ENCODE peak calls at places on chromosomes 6 and 20, in eight cellular contexts. O is activated naive CD4-positive, alpha-beta T cell treated with anti-CD3 and anti-CD28 coated beads, Interleukin-2, amount 50 U/mL, for 16 hours; C is SHP77; K is cardiac fibroblast; U is activated CD8-positive, alpha-beta memory T cell treated with anti-CD3 and anti-CD28 coated beads for 48 hours; G is GM19239; Z is NCI-H2227 treated with DMSO at 0.1 percent for 48 hours; N is ovary. L is an unnamed sample.
A peak's percentile ranks its signal among the peaks of the same experiment; 100 is the strongest.

GRCh38 chr6:139242457-139243240 is 49.1 kb downstream of the TXLNB start:
- DNase-seq in K (no peak), C (no peak), U (no peak), O (no peak), Z (no peak), G (no peak), N (no peak), L (no peak)

GRCh38 chr20:15619341-15619740 is 953.9 kb downstream of the KIF16B start:
- DNase-seq in G (no peak), O (no peak), N (no peak), U (no peak), K (no peak), Z (no peak), C (no peak), L (no peak)

GRCh38 chr20:9974324-9974723 is 60.5 kb upstream of the ANKEF1 start:
- DNase-seq in G (no peak), C (no peak), N (no peak), U (no peak), K (no peak), O (no peak), Z (no peak), L (no peak)

GRCh38 chr6:13117561-13117960 is 210.8 kb downstream of the TBC1D7 start:
- DNase-seq in K (no peak), N (no peak), G (no peak), U (no peak), C (no peak), O (no peak), Z (no peak), L (no peak)

GRCh38 chr20:8602389-8603116 is 466.3 kb upstream of the PLCB4 start:
- DNase-seq in Z (no peak), G (no peak), K (peak; percentile 11), O (no peak), C (no peak), U (no peak), N (no peak), L (no peak)

GRCh38 chr6:5184878-5185277 is 75.9 kb downstream of the LYRM4 start:
- DNase-seq in U (no peak), Z (no peak), N (no peak), O (no peak), K (no peak), C (no peak), G (no peak), L (no peak)

GRCh38 chr6:169381988-169382387 is 128.3 kb upstream of the THBS2 start:
- DNase-seq in K (no peak), Z (no peak), O (no peak), U (no peak), N (no peak), C (no peak), G (no peak), L (no peak)

GRCh38 chr6:72746276-72746675 is 124.4 kb downstream of the KCNQ5 start:
- DNase-seq in N (no peak), Z (no peak), G (no peak), O (no peak), K (peak; percentile 44), U (no peak), C (no peak), L (peak; percentile 80)

GRCh38 chr20:16007164-16007563 is 566.1 kb downstream of the KIF16B start:
- DNase-seq in Z (no peak), N (no peak), G (peak; percentile 22), K (no peak), U (no peak), C (no peak), O (no peak), L (no peak)

GRCh38 chr20:24948939-24949679 is at the start of gene CST7:
- DNase-seq in N (no peak), O (peak; percentile 77), K (peak; percentile 2), G (peak; percentile 26), U (peak; percentile 85), Z (no peak), C (no peak), L (no peak)

GRCh38 chr6:2579241-2579761 is 171.4 kb downstream of the MYLK4 start:
- DNase-seq in U (no peak), K (peak; percentile 76), G (no peak), O (no peak), C (no peak), N (no peak), Z (no peak), L (no peak)

GRCh38 chr20:16661738-16662137 is 68.1 kb upstream of the SNRPB2 start:
- DNase-seq in Z (no peak), N (no peak), U (no peak), G (no peak), C (no peak), K (no peak), O (no peak), L (no peak)

GRCh38 chr20:19027971-19028370 is 184.5 kb upstream of the SLC24A3 start:
- DNase-seq in Z (no peak), U (no peak), C (no peak), K (no peak), O (no peak), G (no peak), N (no peak), L (no peak)

GRCh38 chr6:32665621-32666140 is 776 bp downstream of the HLA-DQB1 start:
- DNase-seq in N (no peak), O (no peak), C (no peak), K (no peak), Z (no peak), U (no peak), G (no peak), L (no peak)

GRCh38 chr6:139996253-139996834 is 621.9 kb upstream of the CITED2 start:
- DNase-seq in Z (no peak), G (peak; percentile 9), N (no peak), K (peak; percentile 20), O (no peak), U (no peak), C (no peak), L (peak; percentile 14)